ENCODE peak calls at places on chromosomes 11 and 22, in four cellular contexts. G is endothelial cell of umbilical vein, T is upper lobe of left lung, N is GM12878. H is an unnamed sample. For H3K4me1 and H3K36me3, the result is how much of the 10 kb centered on the place peaks cover.

GRCh38 chr11:57254631-57255030 is 17.6 kb upstream of the APLNR start:
- DNase-seq in G (no peak), T (no peak), N (no peak), H (no peak)

GRCh38 chr11:6608726-6609501 is 3.1 kb downstream of the TAF10 start:
- DNase-seq in G (no peak), T (no peak), N (no peak), H (no peak)

GRCh38 chr11:105000167-105000566 is 22.8 kb downstream of the CASP5 start:
- DNase-seq in G (no peak), T (no peak), N (no peak), H (no peak)

GRCh38 chr11:37544491-37544890 is 946.5 kb upstream of the RAG2 start:
- DNase-seq in G (no peak), T (no peak), N (no peak), H (no peak)

GRCh38 chr11:67572747-67573419 is 10.7 kb upstream of the GSTP1 start:
- DNase-seq in G (peak), T (peak), N (no peak), H (peak)

GRCh38 chr22:37930952-37931440 is 22.4 kb downstream of the C22orf23 start:
- DNase-seq in G (peak), T (peak), N (no peak), H (no peak)

GRCh38 chr22:26777402-26777801 is 120.0 kb downstream of the MIAT start:
- DNase-seq in G (no peak), T (no peak), N (no peak), H (no peak)

GRCh38 chr11:75565916-75566762 is 4.1 kb downstream of the SERPINH1 start:
- DNase-seq in G (no peak), T (no peak), N (no peak), H (no peak)

GRCh38 chr22:16988257-16988656 is 19.8 kb downstream of the GAB4 start:
- DNase-seq in G (no peak), T (no peak), N (no peak), H (no peak)

GRCh38 chr11:74462009-74462408 is 5.3 kb downstream of the KCNE3 start:
- DNase-seq in G (no peak), T (peak), N (no peak), H (peak)

GRCh38 chr11:129639300-129639699 is 176.3 kb upstream of the TMEM45B start:
- DNase-seq in G (peak), T (no peak), N (no peak), H (no peak)

GRCh38 chr11:86447763-86448480 is 73.2 kb downstream of the CCDC81 start:
- DNase-seq in G (no peak), T (no peak), N (no peak), H (no peak)

DNA sequence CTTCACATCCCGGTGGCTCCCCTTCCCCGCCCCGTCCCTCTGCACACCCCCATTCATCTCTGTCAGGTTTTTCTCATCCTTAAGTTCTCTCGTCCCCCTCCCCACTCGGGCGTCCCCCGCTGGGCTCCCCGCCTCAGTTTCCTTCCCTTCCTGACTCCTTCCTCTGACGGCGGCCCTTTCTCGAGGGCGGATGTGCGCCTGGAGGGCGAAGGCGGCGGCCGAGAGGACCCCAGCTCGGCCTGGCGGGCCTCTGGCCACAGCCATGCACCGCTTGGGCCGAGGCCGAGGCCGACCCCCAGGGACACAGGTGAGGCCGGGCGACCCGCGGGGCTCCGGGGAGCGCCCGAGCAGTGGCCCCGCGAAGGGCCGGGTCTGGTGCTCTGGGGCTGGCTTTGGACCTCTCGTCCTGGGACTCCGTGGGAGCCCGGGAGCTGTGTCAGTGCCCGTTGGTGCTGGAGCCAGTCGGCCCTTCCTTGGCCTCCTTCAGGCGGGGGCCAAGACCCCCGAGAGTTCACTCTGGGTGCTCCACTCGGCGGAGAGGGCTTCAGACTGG is 2.9 kb downstream of the PHLDB1 start:
- DNase-seq in G (peak), T (no peak), N (no peak), H (peak)
- H3K4me1 ChIP-seq in G (under half), T (half or more), N (under half), H (half or more)

GRCh38 chr11:61008971-61009370 is 37.5 kb downstream of the CD6 start:
- DNase-seq in G (no peak), T (no peak), N (no peak), H (no peak)
- H3K36me3 ChIP-seq in G (under half), T (under half), N (under half), H (under half)

DNA sequence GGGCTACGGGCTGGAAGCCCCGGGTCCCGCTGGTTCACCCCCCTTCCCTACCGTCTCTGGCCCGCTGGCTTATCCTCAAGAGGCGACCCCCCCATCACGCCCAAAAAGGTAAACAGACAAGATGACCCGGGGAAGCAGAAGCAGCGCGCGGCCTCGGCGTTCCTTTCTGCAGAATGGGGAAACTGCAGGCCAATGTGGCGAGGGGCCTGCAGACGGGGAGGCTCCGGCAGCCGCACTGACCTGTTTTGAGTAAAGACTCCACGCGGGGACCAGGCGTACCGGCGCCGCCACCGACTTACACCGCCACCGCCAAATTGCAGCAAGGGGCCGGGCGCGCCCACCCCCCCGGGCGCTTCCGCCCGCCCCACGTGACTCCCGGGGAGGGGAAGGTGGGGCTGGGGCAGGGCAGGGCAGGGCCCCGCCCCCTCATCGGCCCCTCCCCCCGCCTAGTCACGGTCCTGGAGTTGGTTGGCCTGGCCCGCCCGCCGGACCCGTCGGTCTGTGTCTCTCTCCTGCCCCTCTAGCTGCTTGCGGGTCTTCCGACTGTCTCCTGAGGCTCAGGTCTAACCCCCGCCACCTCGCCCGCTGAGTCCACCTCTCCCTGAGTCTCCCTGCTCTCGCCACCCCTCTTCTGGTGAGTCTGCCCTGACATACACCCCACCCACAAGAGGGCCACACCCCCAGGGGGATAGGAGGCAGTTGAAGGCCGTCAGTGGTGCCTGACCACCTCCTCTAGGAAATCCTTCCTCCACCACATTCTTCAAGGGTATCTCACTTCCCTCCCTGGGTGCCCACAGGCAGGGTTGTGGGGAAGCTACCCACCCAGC is at the start of gene ARAP1:
- DNase-seq in G (peak), T (peak), N (no peak), H (peak)
- TF ChIP-seq POLR2A in G (peak), T (peak), N (peak), H (no peak)

DNA sequence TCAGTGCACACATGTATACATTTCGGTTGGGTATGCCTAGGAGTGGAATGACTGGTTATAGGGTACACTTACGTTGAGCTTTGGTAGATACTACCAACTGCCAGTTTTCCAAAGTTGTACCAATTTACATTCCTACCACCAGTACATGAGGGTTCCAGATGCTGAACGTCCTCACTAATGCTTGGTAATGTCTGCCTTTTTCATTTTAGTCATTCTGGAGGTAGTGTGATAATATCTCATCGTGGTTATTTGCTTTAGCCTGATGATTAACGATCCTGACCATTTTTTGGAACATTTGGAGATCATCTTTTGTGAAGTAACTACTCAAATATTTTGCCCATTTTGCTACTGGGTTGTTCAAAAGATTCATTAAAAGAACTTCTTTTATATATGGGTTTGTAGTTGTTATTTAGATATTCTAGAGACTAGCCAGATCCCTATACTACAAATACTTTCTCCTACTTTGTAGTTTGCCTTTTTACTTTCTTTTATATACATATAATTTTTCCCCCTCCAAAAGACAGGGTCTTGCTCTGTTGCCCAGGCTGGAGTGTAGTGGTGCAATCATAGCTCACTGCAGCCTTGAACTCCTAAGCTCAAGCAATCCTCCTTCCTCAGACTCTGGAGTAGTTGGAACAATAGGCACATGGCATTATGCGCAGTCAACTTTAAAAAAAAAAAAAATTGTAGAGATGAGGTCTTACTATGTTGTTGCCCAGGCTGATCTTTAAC is 62.1 kb downstream of the RBFOX2 start:
- DNase-seq in G (no peak), T (no peak), N (no peak), H (no peak)
- H3K4me1 ChIP-seq in G (under half), T (under half), N (under half), H (under half)

GRCh38 chr11:65206901-65207300 is 25.2 kb downstream of the CAPN1 start:
- DNase-seq in G (no peak), T (peak), N (no peak), H (peak)

GRCh38 chr11:65205602-65205967 is 23.9 kb downstream of the CAPN1 start:
- DNase-seq in G (no peak), T (no peak), N (no peak), H (peak)

GRCh38 chr11:65204143-65204542 is 22.4 kb downstream of the CAPN1 start:
- DNase-seq in G (no peak), T (no peak), N (no peak), H (no peak)

GRCh38 chr11:65206441-65206841 is 24.7 kb downstream of the CAPN1 start:
- DNase-seq in G (no peak), T (no peak), N (no peak), H (peak)

DNA sequence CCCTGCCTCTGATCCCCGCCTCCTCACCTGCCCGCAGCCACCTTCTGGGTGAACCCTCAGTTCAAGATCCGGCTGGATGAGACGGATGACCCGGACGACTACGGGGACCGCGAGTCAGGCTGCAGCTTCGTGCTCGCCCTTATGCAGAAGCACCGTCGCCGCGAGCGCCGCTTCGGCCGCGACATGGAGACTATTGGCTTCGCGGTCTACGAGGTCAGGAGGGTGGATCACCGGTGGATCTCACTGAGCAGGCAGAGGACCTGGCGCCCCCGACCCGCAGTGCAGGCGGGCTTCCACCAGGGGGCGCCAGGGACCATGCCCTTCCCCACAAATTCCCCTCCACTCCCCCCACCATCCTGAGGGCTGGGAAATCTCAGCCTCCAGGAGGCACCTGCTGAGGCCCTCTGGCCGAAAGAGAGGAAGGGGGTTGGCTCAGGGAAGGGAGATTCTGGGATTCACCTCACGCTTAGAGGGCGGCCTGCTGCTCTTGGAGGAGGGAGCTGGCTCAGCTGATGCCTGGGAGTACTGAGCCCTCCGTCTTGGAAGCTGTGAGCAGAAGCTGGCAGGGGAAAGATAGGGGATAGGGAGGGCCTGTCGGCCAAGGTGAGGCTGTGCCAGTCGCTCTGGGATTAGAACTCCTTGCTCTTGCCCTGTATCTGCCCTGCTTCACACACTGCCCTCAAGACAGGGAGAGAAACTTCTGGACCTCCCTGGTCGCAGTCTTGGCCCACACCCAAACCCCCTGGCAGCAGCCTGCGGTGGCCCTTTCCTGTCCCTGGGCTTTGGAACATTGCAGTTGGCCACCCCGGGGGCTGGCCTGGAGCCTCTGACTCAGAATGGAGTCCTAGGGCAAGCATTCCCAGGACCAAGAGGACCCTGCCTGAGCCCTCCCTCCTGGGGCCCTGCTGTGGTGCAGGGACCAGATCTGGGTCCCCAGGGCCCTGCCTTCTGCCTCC is 23.2 kb downstream of the CAPN1 start:
- DNase-seq in G (peak), T (peak), N (no peak), H (peak)
- H3K36me3 ChIP-seq in G (under half), T (half or more), N (under half), H (half or more)

H was measured in stomach.